ENCODE peak calls at places on chromosomes 4 and X, in eight cellular contexts. One of them, this sample, is unnamed.

GRCh38 chrX:136237074-136237473 is 14.1 kb downstream of the MAP7D3 start:
- DNase-seq in HEK293T: no peak
- DNase-seq in NCI-H2029 treated with DMSO at 0.1 percent for 48 hours: no peak
- DNase-seq in HTR-8/SVneo: no peak
- DNase-seq in ELF-1: no peak
- DNase-seq in activated CD4-positive, alpha-beta T cell treated with anti-CD3 and anti-CD28 coated beads for 36 hours: no peak
- DNase-seq in HFFc6: no peak
- DNase-seq in tibial artery: no peak
- DNase-seq in this sample: no peak

GRCh38 chr4:88211473-88212252 is 53.2 kb upstream of the ABCG2 start:
- DNase-seq in HEK293T: peak
- DNase-seq in NCI-H2029 treated with DMSO at 0.1 percent for 48 hours: peak
- DNase-seq in HTR-8/SVneo: peak
- DNase-seq in ELF-1: peak
- DNase-seq in activated CD4-positive, alpha-beta T cell treated with anti-CD3 and anti-CD28 coated beads for 36 hours: peak
- DNase-seq in HFFc6: peak
- DNase-seq in tibial artery: no peak
- DNase-seq in this sample: peak

GRCh38 chr4:136651278-136651667 is 881.0 kb downstream of the PCDH18 start:
- DNase-seq in HEK293T: no peak
- DNase-seq in NCI-H2029 treated with DMSO at 0.1 percent for 48 hours: no peak
- DNase-seq in HTR-8/SVneo: no peak
- DNase-seq in ELF-1: no peak
- DNase-seq in activated CD4-positive, alpha-beta T cell treated with anti-CD3 and anti-CD28 coated beads for 36 hours: no peak
- DNase-seq in HFFc6: no peak
- DNase-seq in tibial artery: no peak
- DNase-seq in this sample: no peak

GRCh38 chrX:9676311-9676710 is 89.3 kb downstream of the GPR143 start:
- DNase-seq in HEK293T: no peak
- DNase-seq in NCI-H2029 treated with DMSO at 0.1 percent for 48 hours: no peak
- DNase-seq in HTR-8/SVneo: no peak
- DNase-seq in ELF-1: no peak
- DNase-seq in activated CD4-positive, alpha-beta T cell treated with anti-CD3 and anti-CD28 coated beads for 36 hours: no peak
- DNase-seq in HFFc6: no peak
- DNase-seq in tibial artery: no peak
- DNase-seq in this sample: no peak

GRCh38 chrX:16999275-16999674 is 52.8 kb downstream of the REPS2 start:
- DNase-seq in HEK293T: no peak
- DNase-seq in NCI-H2029 treated with DMSO at 0.1 percent for 48 hours: no peak
- DNase-seq in HTR-8/SVneo: no peak
- DNase-seq in ELF-1: no peak
- DNase-seq in activated CD4-positive, alpha-beta T cell treated with anti-CD3 and anti-CD28 coated beads for 36 hours: no peak
- DNase-seq in HFFc6: no peak
- DNase-seq in tibial artery: no peak
- DNase-seq in this sample: no peak

GRCh38 chrX:9730752-9731151 is 34.9 kb downstream of the GPR143 start:
- DNase-seq in HEK293T: no peak
- DNase-seq in NCI-H2029 treated with DMSO at 0.1 percent for 48 hours: no peak
- DNase-seq in HTR-8/SVneo: no peak
- DNase-seq in ELF-1: no peak
- DNase-seq in activated CD4-positive, alpha-beta T cell treated with anti-CD3 and anti-CD28 coated beads for 36 hours: peak
- DNase-seq in HFFc6: no peak
- DNase-seq in tibial artery: no peak
- DNase-seq in this sample: no peak

GRCh38 chr4:142567199-142567598 is 278.9 kb downstream of the INPP4B start:
- DNase-seq in HEK293T: peak
- DNase-seq in NCI-H2029 treated with DMSO at 0.1 percent for 48 hours: peak
- DNase-seq in HTR-8/SVneo: peak
- DNase-seq in ELF-1: peak
- DNase-seq in activated CD4-positive, alpha-beta T cell treated with anti-CD3 and anti-CD28 coated beads for 36 hours: peak
- DNase-seq in HFFc6: no peak
- DNase-seq in tibial artery: no peak
- DNase-seq in this sample: no peak

GRCh38 chr4:77652237-77652897 is 46.7 kb downstream of the CXCL13 start:
- DNase-seq in HEK293T: no peak
- DNase-seq in NCI-H2029 treated with DMSO at 0.1 percent for 48 hours: no peak
- DNase-seq in HTR-8/SVneo: no peak
- DNase-seq in ELF-1: no peak
- DNase-seq in activated CD4-positive, alpha-beta T cell treated with anti-CD3 and anti-CD28 coated beads for 36 hours: no peak
- DNase-seq in HFFc6: no peak
- DNase-seq in tibial artery: no peak
- DNase-seq in this sample: no peak

GRCh38 chr4:8409271-8410065 is 31.1 kb downstream of the ACOX3 start:
- DNase-seq in HEK293T: no peak
- DNase-seq in NCI-H2029 treated with DMSO at 0.1 percent for 48 hours: no peak
- DNase-seq in HTR-8/SVneo: no peak
- DNase-seq in ELF-1: no peak
- DNase-seq in activated CD4-positive, alpha-beta T cell treated with anti-CD3 and anti-CD28 coated beads for 36 hours: peak
- DNase-seq in HFFc6: no peak
- DNase-seq in tibial artery: no peak
- DNase-seq in this sample: no peak

GRCh38 chr4:7737268-7737645 is 202.4 kb downstream of the AFAP1 start:
- DNase-seq in HEK293T: no peak
- DNase-seq in NCI-H2029 treated with DMSO at 0.1 percent for 48 hours: no peak
- DNase-seq in HTR-8/SVneo: no peak
- DNase-seq in ELF-1: no peak
- DNase-seq in activated CD4-positive, alpha-beta T cell treated with anti-CD3 and anti-CD28 coated beads for 36 hours: no peak
- DNase-seq in HFFc6: no peak
- DNase-seq in tibial artery: no peak
- DNase-seq in this sample: no peak

GRCh38 chrX:11109968-11110367 is 1.2 kb upstream of the HCCS start:
- DNase-seq in HEK293T: no peak
- DNase-seq in NCI-H2029 treated with DMSO at 0.1 percent for 48 hours: no peak
- DNase-seq in HTR-8/SVneo: no peak
- DNase-seq in ELF-1: no peak
- DNase-seq in activated CD4-positive, alpha-beta T cell treated with anti-CD3 and anti-CD28 coated beads for 36 hours: no peak
- DNase-seq in HFFc6: no peak
- DNase-seq in tibial artery: no peak
- DNase-seq in this sample: no peak

GRCh38 chr4:60389636-60390035 is 810.5 kb upstream of the ADGRL3 start:
- DNase-seq in HEK293T: no peak
- DNase-seq in NCI-H2029 treated with DMSO at 0.1 percent for 48 hours: no peak
- DNase-seq in HTR-8/SVneo: no peak
- DNase-seq in ELF-1: no peak
- DNase-seq in activated CD4-positive, alpha-beta T cell treated with anti-CD3 and anti-CD28 coated beads for 36 hours: no peak
- DNase-seq in HFFc6: no peak
- DNase-seq in tibial artery: no peak
- DNase-seq in this sample: no peak

GRCh38 chr4:73451978-73452747 is 16.1 kb downstream of the AFP start:
- DNase-seq in HEK293T: no peak
- DNase-seq in NCI-H2029 treated with DMSO at 0.1 percent for 48 hours: no peak
- DNase-seq in HTR-8/SVneo: no peak
- DNase-seq in ELF-1: no peak
- DNase-seq in activated CD4-positive, alpha-beta T cell treated with anti-CD3 and anti-CD28 coated beads for 36 hours: no peak
- DNase-seq in HFFc6: no peak
- DNase-seq in tibial artery: no peak
- DNase-seq in this sample: no peak

GRCh38 chr4:139839664-139840063 is 174.0 kb downstream of the MGST2 start:
- DNase-seq in HEK293T: no peak
- DNase-seq in NCI-H2029 treated with DMSO at 0.1 percent for 48 hours: no peak
- DNase-seq in HTR-8/SVneo: no peak
- DNase-seq in ELF-1: no peak
- DNase-seq in activated CD4-positive, alpha-beta T cell treated with anti-CD3 and anti-CD28 coated beads for 36 hours: no peak
- DNase-seq in HFFc6: no peak
- DNase-seq in tibial artery: no peak
- DNase-seq in this sample: no peak

GRCh38 chr4:183164963-183165362 is 65.9 kb downstream of the WWC2 start:
- DNase-seq in HEK293T: no peak
- DNase-seq in NCI-H2029 treated with DMSO at 0.1 percent for 48 hours: no peak
- DNase-seq in HTR-8/SVneo: no peak
- DNase-seq in ELF-1: no peak
- DNase-seq in activated CD4-positive, alpha-beta T cell treated with anti-CD3 and anti-CD28 coated beads for 36 hours: no peak
- DNase-seq in HFFc6: no peak
- DNase-seq in tibial artery: no peak
- DNase-seq in this sample: peak

GRCh38 chr4:26141916-26142638 is 178.7 kb upstream of the RBPJ start:
- DNase-seq in HEK293T: no peak
- DNase-seq in NCI-H2029 treated with DMSO at 0.1 percent for 48 hours: no peak
- DNase-seq in HTR-8/SVneo: no peak
- DNase-seq in ELF-1: peak
- DNase-seq in activated CD4-positive, alpha-beta T cell treated with anti-CD3 and anti-CD28 coated beads for 36 hours: no peak
- DNase-seq in HFFc6: peak
- DNase-seq in tibial artery: peak
- DNase-seq in this sample: no peak

GRCh38 chr4:80713409-80713808 is 317.1 kb upstream of the BMP3 start:
- DNase-seq in HEK293T: no peak
- DNase-seq in NCI-H2029 treated with DMSO at 0.1 percent for 48 hours: peak
- DNase-seq in HTR-8/SVneo: no peak
- DNase-seq in ELF-1: no peak
- DNase-seq in activated CD4-positive, alpha-beta T cell treated with anti-CD3 and anti-CD28 coated beads for 36 hours: no peak
- DNase-seq in HFFc6: no peak
- DNase-seq in tibial artery: no peak
- DNase-seq in this sample: no peak

GRCh38 chrX:121858867-121859647 is 811.6 kb downstream of the GLUD2 start:
- DNase-seq in HEK293T: no peak
- DNase-seq in NCI-H2029 treated with DMSO at 0.1 percent for 48 hours: peak
- DNase-seq in HTR-8/SVneo: no peak
- DNase-seq in ELF-1: no peak
- DNase-seq in activated CD4-positive, alpha-beta T cell treated with anti-CD3 and anti-CD28 coated beads for 36 hours: no peak
- DNase-seq in HFFc6: no peak
- DNase-seq in tibial artery: no peak
- DNase-seq in this sample: no peak

GRCh38 chr4:25351777-25352421 is 25.2 kb upstream of the ANAPC4 start:
- DNase-seq in HEK293T: no peak
- DNase-seq in NCI-H2029 treated with DMSO at 0.1 percent for 48 hours: no peak
- DNase-seq in HTR-8/SVneo: peak
- DNase-seq in ELF-1: no peak
- DNase-seq in activated CD4-positive, alpha-beta T cell treated with anti-CD3 and anti-CD28 coated beads for 36 hours: no peak
- DNase-seq in HFFc6: peak
- DNase-seq in tibial artery: no peak
- DNase-seq in this sample: peak

GRCh38 chrX:70433848-70434351 is 10.7 kb upstream of the DLG3 start:
- DNase-seq in HEK293T: peak
- DNase-seq in NCI-H2029 treated with DMSO at 0.1 percent for 48 hours: no peak
- DNase-seq in HTR-8/SVneo: peak
- DNase-seq in ELF-1: peak
- DNase-seq in activated CD4-positive, alpha-beta T cell treated with anti-CD3 and anti-CD28 coated beads for 36 hours: peak
- DNase-seq in HFFc6: peak
- DNase-seq in tibial artery: peak
- DNase-seq in this sample: peak

GRCh38 chr4:87092389-87093141 is 127.9 kb downstream of the KLHL8 start:
- DNase-seq in HEK293T: peak
- DNase-seq in NCI-H2029 treated with DMSO at 0.1 percent for 48 hours: peak
- DNase-seq in HTR-8/SVneo: peak
- DNase-seq in ELF-1: no peak
- DNase-seq in activated CD4-positive, alpha-beta T cell treated with anti-CD3 and anti-CD28 coated beads for 36 hours: peak
- DNase-seq in HFFc6: peak
- DNase-seq in tibial artery: peak
- DNase-seq in this sample: peak

GRCh38 chr4:147733614-147734344 is 1.9 kb downstream of the ARHGAP10 start:
- DNase-seq in HEK293T: no peak
- DNase-seq in NCI-H2029 treated with DMSO at 0.1 percent for 48 hours: no peak
- DNase-seq in HTR-8/SVneo: no peak
- DNase-seq in ELF-1: peak
- DNase-seq in activated CD4-positive, alpha-beta T cell treated with anti-CD3 and anti-CD28 coated beads for 36 hours: no peak
- DNase-seq in HFFc6: no peak
- DNase-seq in tibial artery: peak
- DNase-seq in this sample: peak

GRCh38 chr4:168139336-168139735 is 47.0 kb downstream of the ANXA10 start:
- DNase-seq in HEK293T: no peak
- DNase-seq in NCI-H2029 treated with DMSO at 0.1 percent for 48 hours: no peak
- DNase-seq in HTR-8/SVneo: no peak
- DNase-seq in ELF-1: no peak
- DNase-seq in activated CD4-positive, alpha-beta T cell treated with anti-CD3 and anti-CD28 coated beads for 36 hours: no peak
- DNase-seq in HFFc6: peak
- DNase-seq in tibial artery: no peak
- DNase-seq in this sample: peak

GRCh38 chrX:126770179-126770578 is 49.4 kb upstream of the PRR32 start:
- DNase-seq in HEK293T: peak
- DNase-seq in NCI-H2029 treated with DMSO at 0.1 percent for 48 hours: peak
- DNase-seq in HTR-8/SVneo: no peak
- DNase-seq in ELF-1: peak
- DNase-seq in activated CD4-positive, alpha-beta T cell treated with anti-CD3 and anti-CD28 coated beads for 36 hours: no peak
- DNase-seq in HFFc6: no peak
- DNase-seq in tibial artery: no peak
- DNase-seq in this sample: no peak

GRCh38 chr4:4919926-4920325 is 60.5 kb downstream of the MSX1 start:
- DNase-seq in HEK293T: no peak
- DNase-seq in NCI-H2029 treated with DMSO at 0.1 percent for 48 hours: no peak
- DNase-seq in HTR-8/SVneo: no peak
- DNase-seq in ELF-1: no peak
- DNase-seq in activated CD4-positive, alpha-beta T cell treated with anti-CD3 and anti-CD28 coated beads for 36 hours: no peak
- DNase-seq in HFFc6: peak
- DNase-seq in tibial artery: peak
- DNase-seq in this sample: no peak

GRCh38 chr4:138864961-138865720 is 150.4 kb upstream of the NOCT start:
- DNase-seq in HEK293T: no peak
- DNase-seq in NCI-H2029 treated with DMSO at 0.1 percent for 48 hours: no peak
- DNase-seq in HTR-8/SVneo: no peak
- DNase-seq in ELF-1: no peak
- DNase-seq in activated CD4-positive, alpha-beta T cell treated with anti-CD3 and anti-CD28 coated beads for 36 hours: peak
- DNase-seq in HFFc6: no peak
- DNase-seq in tibial artery: no peak
- DNase-seq in this sample: no peak

GRCh38 chr4:145720656-145721055 is 40.7 kb downstream of the C4orf51 start:
- DNase-seq in HEK293T: no peak
- DNase-seq in NCI-H2029 treated with DMSO at 0.1 percent for 48 hours: no peak
- DNase-seq in HTR-8/SVneo: no peak
- DNase-seq in ELF-1: no peak
- DNase-seq in activated CD4-positive, alpha-beta T cell treated with anti-CD3 and anti-CD28 coated beads for 36 hours: peak
- DNase-seq in HFFc6: no peak
- DNase-seq in tibial artery: no peak
- DNase-seq in this sample: no peak